ENCODE peak calls at places on chromosomes 1 and 21, in seven cellular contexts. V is fibroblast of pulmonary artery, W is heart right ventricle, F is fibroblast of lung, P is chondrocyte, D is brain microvascular endothelial cell, O is cardiac fibroblast. K is an unnamed sample.
A peak's percentile ranks its signal among the peaks of the same experiment; 100 is the strongest.

GRCh38 chr1:181021811-181022434 is 747 bp downstream of the STX6 start:
- DNase-seq in W (peak; percentile 62), P (no peak), F (peak; percentile 76), V (peak; percentile 83), O (peak; percentile 80), D (peak; percentile 49), K (peak; percentile 69)

GRCh38 chr1:59452559-59452958 is 155.7 kb downstream of the FGGY start:
- DNase-seq in P (no peak), W (no peak), O (no peak), V (no peak), F (no peak), D (no peak), K (no peak)

GRCh38 chr1:112511897-112512296 is 3.1 kb downstream of the WNT2B start:
- DNase-seq in F (no peak), P (no peak), W (no peak), V (no peak), D (no peak), O (no peak), K (no peak)

GRCh38 chr1:26022994-26023393 is 1.4 kb downstream of the EXTL1 start:
- DNase-seq in F (no peak), O (no peak), V (no peak), W (no peak), D (no peak), P (no peak), K (no peak)

GRCh38 chr1:162872981-162873380 is 12.0 kb upstream of the CCDC190 start:
- DNase-seq in D (peak; percentile 45), F (peak; percentile 79), P (no peak), V (no peak), O (no peak), W (no peak), K (no peak)

GRCh38 chr1:231021540-231022031 is 18.5 kb downstream of the FAM89A start:
- DNase-seq in P (no peak), W (no peak), O (no peak), D (peak; percentile 61), F (no peak), V (no peak), K (peak; percentile 23)

GRCh38 chr1:221439008-221439733 is 302.7 kb downstream of the DUSP10 start:
- DNase-seq in D (peak; percentile 96), F (peak; percentile 92), O (peak; percentile 58), P (no peak), V (peak; percentile 72), W (no peak), K (peak; percentile 78)

GRCh38 chr1:11796036-11796828 is 9.5 kb downstream of the MTHFR start:
- DNase-seq in D (peak; percentile 24), F (peak; percentile 23), W (no peak), O (peak; percentile 55), P (no peak), V (peak; percentile 57), K (no peak)

GRCh38 chr1:112319371-112320034 is 76.5 kb upstream of the CTTNBP2NL start:
- DNase-seq in O (no peak), D (no peak), F (no peak), V (no peak), P (no peak), W (no peak), K (no peak)

GRCh38 chr1:80646053-80646452 is 1154.7 kb upstream of the ADGRL2 start:
- DNase-seq in V (no peak), O (no peak), W (no peak), D (no peak), F (no peak), P (no peak), K (no peak)

GRCh38 chr1:240516069-240516468 is 95.9 kb downstream of the GREM2 start:
- DNase-seq in O (no peak), V (no peak), D (no peak), P (no peak), W (no peak), F (no peak), K (peak; percentile 30)

GRCh38 chr1:206066479-206067171 is 13.7 kb downstream of the RHEX start:
- DNase-seq in V (no peak), D (no peak), O (peak; percentile 4), W (no peak), F (no peak), P (no peak), K (no peak)

GRCh38 chr1:108817016-108817415 is 39.9 kb downstream of the AKNAD1 start:
- DNase-seq in W (no peak), F (peak; percentile 98), V (peak; percentile 69), D (peak; percentile 7), P (no peak), O (peak; percentile 67), K (peak; percentile 96)

GRCh38 chr1:110390692-110391232 is at the start of gene SLC16A4:
- DNase-seq in D (peak; percentile 53), W (no peak), V (peak; percentile 63), F (peak; percentile 86), O (peak; percentile 67), P (no peak), K (peak; percentile 88)

GRCh38 chr21:30340714-30341573 is 3.5 kb upstream of the KRTAP27-1 start:
- DNase-seq in V (peak; percentile 53), D (peak; percentile 46), P (no peak), W (no peak), F (peak; percentile 5), O (peak; percentile 63), K (peak; percentile 23)

GRCh38 chr1:198117267-198117666 is 39.5 kb upstream of the NEK7 start:
- DNase-seq in O (peak; percentile 60), P (no peak), V (peak; percentile 66), F (peak; percentile 43), W (no peak), D (no peak), K (no peak)

GRCh38 chr1:29393451-29393826 is 157.1 kb downstream of the PTPRU start:
- DNase-seq in F (no peak), V (no peak), O (no peak), W (no peak), D (no peak), P (no peak), K (no peak)

GRCh38 chr21:28734522-28735175 is 258.0 kb downstream of the LTN1 start:
- DNase-seq in W (no peak), P (no peak), D (no peak), O (no peak), V (no peak), F (no peak), K (no peak)

GRCh38 chr1:19254416-19254815 is 2.8 kb downstream of the MRTO4 start:
- DNase-seq in P (no peak), W (no peak), V (no peak), D (no peak), O (no peak), F (no peak), K (no peak)

GRCh38 chr1:203462878-203463277 is 12.7 kb upstream of the PRELP start:
- DNase-seq in D (peak; percentile 36), V (peak; percentile 74), O (peak; percentile 81), F (peak; percentile 85), W (no peak), P (no peak), K (peak; percentile 18)

GRCh38 chr1:181086926-181087325 is 1.6 kb upstream of the IER5 start:
- DNase-seq in P (no peak), V (peak; percentile 64), O (peak; percentile 58), F (peak; percentile 76), W (no peak), D (no peak), K (no peak)

GRCh38 chr1:26602378-26602959 is 72.9 kb downstream of the RPS6KA1 start:
- DNase-seq in V (peak; percentile 81), F (peak; percentile 41), D (peak; percentile 59), O (peak; percentile 76), W (no peak), P (no peak), K (peak; percentile 68)

GRCh38 chr1:109500886-109501285 is 7.0 kb downstream of the CYB561D1 start:
- DNase-seq in D (peak; percentile 59), F (peak; percentile 88), O (no peak), W (no peak), V (peak; percentile 35), P (no peak), K (peak; percentile 43)

GRCh38 chr1:93344886-93345632 is 648 bp upstream of the DR1 start:
- DNase-seq in V (peak; percentile 29), W (no peak), O (peak; percentile 32), F (peak; percentile 18), P (no peak), D (no peak), K (no peak)

GRCh38 chr1:172308148-172308547 is 112.3 kb upstream of the C1orf105 start:
- DNase-seq in F (no peak), V (no peak), P (no peak), D (no peak), W (no peak), O (no peak), K (no peak)
- TF ChIP-seq CTCF in F (no peak), V (no peak), P (no peak), D (no peak), W (no peak), O (no peak), K (no peak)

DNA sequence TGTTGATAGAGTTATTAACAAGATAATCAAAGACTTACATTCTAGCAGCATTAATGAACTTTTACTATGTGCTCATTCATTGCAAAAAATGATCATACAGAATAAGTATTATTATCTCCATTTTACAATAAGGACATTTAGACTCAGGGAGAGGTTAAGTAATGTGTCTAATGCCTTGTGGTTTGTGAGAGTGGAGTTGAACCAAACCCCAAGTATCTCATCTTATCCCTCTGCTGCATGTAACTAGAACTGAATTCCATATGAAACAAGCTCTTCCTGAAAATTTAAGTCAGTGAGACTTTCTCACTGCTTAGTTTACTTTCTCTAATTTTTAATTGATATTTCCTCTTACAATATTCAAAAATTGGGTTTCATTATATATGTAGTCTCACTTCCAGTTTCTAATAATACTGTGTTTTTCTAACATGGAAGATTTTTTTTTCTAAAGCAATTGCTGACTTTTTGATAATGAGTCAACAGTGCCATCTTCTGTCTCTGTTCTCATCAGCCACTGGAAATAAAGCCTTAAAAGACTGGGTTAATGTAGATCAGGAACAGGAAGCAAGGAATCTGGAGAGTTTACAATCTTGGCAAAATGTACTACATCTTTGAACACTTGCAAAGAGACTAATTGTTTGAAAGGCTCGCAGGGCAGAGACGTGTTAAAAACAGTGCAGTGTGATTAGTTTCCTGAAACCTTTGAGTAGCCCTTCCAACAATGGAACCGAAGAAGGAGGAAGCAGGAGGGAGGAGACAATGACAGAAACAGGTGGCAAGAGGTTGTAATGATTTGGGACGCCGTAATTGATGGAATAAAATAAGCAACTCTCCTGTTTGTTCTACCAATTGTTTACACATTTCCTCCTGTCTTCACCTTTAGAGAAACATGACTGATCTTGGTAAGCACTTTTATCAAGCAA is 567.6 kb downstream of the MRPL39 start:
- DNase-seq in W (no peak), V (no peak), F (peak; percentile 42), D (no peak), O (no peak), P (no peak), K (peak; percentile 65)
- TF ChIP-seq CTCF in W (peak; percentile 36), V (no peak), F (no peak), D (peak; percentile 4), O (no peak), P (no peak), K (peak; percentile 29)

DNA sequence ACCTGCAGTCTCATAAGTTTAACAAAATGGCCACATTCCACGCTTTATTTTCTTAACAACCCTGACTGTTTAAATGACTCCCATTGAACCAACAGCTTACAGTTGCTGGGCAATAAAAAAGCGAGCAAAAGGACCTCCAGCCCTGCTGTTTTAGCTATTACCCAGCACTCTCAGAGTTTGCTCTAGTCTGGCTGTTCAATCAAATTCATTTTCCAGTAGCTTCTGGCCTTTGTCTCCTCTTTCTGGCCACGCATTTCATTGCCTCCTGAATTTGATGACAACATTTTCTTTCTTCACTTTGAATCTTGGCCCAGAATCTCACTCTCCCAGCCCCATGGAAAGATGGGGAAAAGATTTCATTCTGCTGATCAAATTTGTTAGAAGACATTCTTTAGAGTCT is 44.1 kb upstream of the DOCK7 start:
- DNase-seq in F (no peak), D (no peak), P (no peak), W (no peak), V (no peak), O (peak; percentile 19), K (no peak)
- TF ChIP-seq CTCF in F (no peak), D (no peak), P (peak; percentile 35), W (peak; percentile 9), V (no peak), O (no peak), K (no peak)

GRCh38 chr1:152018537-152018936 is 18.3 kb downstream of the S100A11 start:
- DNase-seq in P (no peak), F (no peak), O (no peak), D (no peak), V (peak; percentile 27), W (no peak), K (no peak)
- TF ChIP-seq CTCF in P (peak; percentile 56), F (peak; percentile 21), O (peak; percentile 40), D (peak; percentile 70), V (peak; percentile 34), W (peak; percentile 9), K (peak; percentile 52)